ENCODE peak calls at places on chromosomes 7 and 10, in seven cellular contexts. One of them, this sample, is unnamed.

GRCh38 chr7:77537136-77537594 is at the start of gene PTPN12:
- DNase-seq in ACHN: no peak
- DNase-seq in lower lobe of right lung: no peak
- DNase-seq in fibroblast of the conjunctiva: peak
- DNase-seq in AG09309: no peak
- DNase-seq in stimulated activated CD4-positive, alpha-beta T cell treated with anti-CD3 and anti-CD28 coated beads, TNF-alpha, amount 100 ng/mL, for 1 hour: no peak
- DNase-seq in left colon: no peak
- DNase-seq in this sample: no peak

GRCh38 chr10:5563991-5564536 is 39.3 kb downstream of the CALML3 start:
- DNase-seq in ACHN: no peak
- DNase-seq in lower lobe of right lung: peak
- DNase-seq in fibroblast of the conjunctiva: no peak
- DNase-seq in AG09309: no peak
- DNase-seq in stimulated activated CD4-positive, alpha-beta T cell treated with anti-CD3 and anti-CD28 coated beads, TNF-alpha, amount 100 ng/mL, for 1 hour: peak
- DNase-seq in left colon: peak
- DNase-seq in this sample: peak

GRCh38 chr10:21292763-21293517 is 232.5 kb downstream of the SKIDA1 start:
- DNase-seq in ACHN: peak
- DNase-seq in lower lobe of right lung: peak
- DNase-seq in fibroblast of the conjunctiva: peak
- DNase-seq in AG09309: peak
- DNase-seq in stimulated activated CD4-positive, alpha-beta T cell treated with anti-CD3 and anti-CD28 coated beads, TNF-alpha, amount 100 ng/mL, for 1 hour: no peak
- DNase-seq in left colon: no peak
- DNase-seq in this sample: no peak

GRCh38 chr10:68600041-68600778 is 40.1 kb downstream of the TET1 start:
- DNase-seq in ACHN: peak
- DNase-seq in lower lobe of right lung: peak
- DNase-seq in fibroblast of the conjunctiva: peak
- DNase-seq in AG09309: peak
- DNase-seq in stimulated activated CD4-positive, alpha-beta T cell treated with anti-CD3 and anti-CD28 coated beads, TNF-alpha, amount 100 ng/mL, for 1 hour: peak
- DNase-seq in left colon: peak
- DNase-seq in this sample: no peak

GRCh38 chr7:104272767-104273384 is 55.5 kb upstream of the LHFPL3 start:
- DNase-seq in ACHN: peak
- DNase-seq in lower lobe of right lung: no peak
- DNase-seq in fibroblast of the conjunctiva: peak
- DNase-seq in AG09309: peak
- DNase-seq in stimulated activated CD4-positive, alpha-beta T cell treated with anti-CD3 and anti-CD28 coated beads, TNF-alpha, amount 100 ng/mL, for 1 hour: no peak
- DNase-seq in left colon: no peak
- DNase-seq in this sample: no peak

GRCh38 chr10:44853148-44853734 is 57.9 kb upstream of the TMEM72 start:
- DNase-seq in ACHN: peak
- DNase-seq in lower lobe of right lung: no peak
- DNase-seq in fibroblast of the conjunctiva: peak
- DNase-seq in AG09309: peak
- DNase-seq in stimulated activated CD4-positive, alpha-beta T cell treated with anti-CD3 and anti-CD28 coated beads, TNF-alpha, amount 100 ng/mL, for 1 hour: no peak
- DNase-seq in left colon: peak
- DNase-seq in this sample: no peak

GRCh38 chr10:114026189-114027040 is 17.3 kb upstream of the ADRB1 start:
- DNase-seq in ACHN: peak
- DNase-seq in lower lobe of right lung: peak
- DNase-seq in fibroblast of the conjunctiva: no peak
- DNase-seq in AG09309: no peak
- DNase-seq in stimulated activated CD4-positive, alpha-beta T cell treated with anti-CD3 and anti-CD28 coated beads, TNF-alpha, amount 100 ng/mL, for 1 hour: no peak
- DNase-seq in left colon: no peak
- DNase-seq in this sample: peak

GRCh38 chr7:14332155-14332554 is 342.7 kb upstream of the ETV1 start:
- DNase-seq in ACHN: no peak
- DNase-seq in lower lobe of right lung: no peak
- DNase-seq in fibroblast of the conjunctiva: no peak
- DNase-seq in AG09309: peak
- DNase-seq in stimulated activated CD4-positive, alpha-beta T cell treated with anti-CD3 and anti-CD28 coated beads, TNF-alpha, amount 100 ng/mL, for 1 hour: no peak
- DNase-seq in left colon: no peak
- DNase-seq in this sample: no peak

GRCh38 chr7:137844690-137845425 is 1.9 kb downstream of the DGKI start:
- DNase-seq in ACHN: no peak
- DNase-seq in lower lobe of right lung: no peak
- DNase-seq in fibroblast of the conjunctiva: no peak
- DNase-seq in AG09309: no peak
- DNase-seq in stimulated activated CD4-positive, alpha-beta T cell treated with anti-CD3 and anti-CD28 coated beads, TNF-alpha, amount 100 ng/mL, for 1 hour: no peak
- DNase-seq in left colon: no peak
- DNase-seq in this sample: no peak

GRCh38 chr10:80323298-80323697 is 33.3 kb downstream of the DYDC1 start:
- DNase-seq in ACHN: no peak
- DNase-seq in lower lobe of right lung: no peak
- DNase-seq in fibroblast of the conjunctiva: no peak
- DNase-seq in AG09309: no peak
- DNase-seq in stimulated activated CD4-positive, alpha-beta T cell treated with anti-CD3 and anti-CD28 coated beads, TNF-alpha, amount 100 ng/mL, for 1 hour: no peak
- DNase-seq in left colon: no peak
- DNase-seq in this sample: no peak

GRCh38 chr10:93515071-93515962 is 18.9 kb downstream of the CEP55 start:
- DNase-seq in ACHN: no peak
- DNase-seq in lower lobe of right lung: no peak
- DNase-seq in fibroblast of the conjunctiva: no peak
- DNase-seq in AG09309: no peak
- DNase-seq in stimulated activated CD4-positive, alpha-beta T cell treated with anti-CD3 and anti-CD28 coated beads, TNF-alpha, amount 100 ng/mL, for 1 hour: no peak
- DNase-seq in left colon: no peak
- DNase-seq in this sample: no peak

This sample was measured in RWPE2.